ENCODE peak calls at places on chromosomes 12 and 14, in five cellular contexts. A, S, J, K and B are unnamed samples. For H3K4me1, the result is how much of the 10 kb centered on the place peaks cover.

GRCh38 chr12:3559601-3560294 is 68.7 kb downstream of the PRMT8 start:
- DNase-seq in A (no peak), S (no peak), J (no peak), K (no peak), B (no peak)

GRCh38 chr12:7433276-7433822 is 10.6 kb downstream of the CD163L1 start:
- DNase-seq in A (no peak), S (no peak), J (no peak), K (peak), B (no peak)

GRCh38 chr12:124480469-124481256 is 86.7 kb downstream of the NCOR2 start:
- DNase-seq in A (peak), S (peak), J (no peak), K (peak), B (peak)

GRCh38 chr12:27531916-27532315 is 7.9 kb downstream of the PPFIBP1 start:
- DNase-seq in A (no peak), S (no peak), J (no peak), K (no peak), B (no peak)

GRCh38 chr12:27552886-27553560 is 29.0 kb downstream of the PPFIBP1 start:
- DNase-seq in A (no peak), S (no peak), J (no peak), K (no peak), B (no peak)

GRCh38 chr14:75881986-75882385 is 99.8 kb downstream of the TGFB3 start:
- DNase-seq in A (no peak), S (no peak), J (no peak), K (no peak), B (no peak)

GRCh38 chr12:127272864-127273263 is 994.1 kb upstream of the TMEM132C start:
- DNase-seq in A (no peak), S (no peak), J (no peak), K (no peak), B (no peak)

GRCh38 chr12:40745386-40745785 is 53.1 kb downstream of the CNTN1 start:
- DNase-seq in A (no peak), S (no peak), J (no peak), K (peak), B (no peak)

GRCh38 chr12:79515526-79515935 is 175.2 kb downstream of the PAWR start:
- DNase-seq in A (no peak), S (no peak), J (no peak), K (no peak), B (no peak)

GRCh38 chr14:53510281-53510912 is 357.3 kb upstream of the DDHD1 start:
- DNase-seq in A (no peak), S (no peak), J (no peak), K (no peak), B (no peak)

GRCh38 chr14:77883479-77884238 is 83.8 kb downstream of the ADCK1 start:
- DNase-seq in A (no peak), S (no peak), J (no peak), K (peak), B (no peak)

DNA sequence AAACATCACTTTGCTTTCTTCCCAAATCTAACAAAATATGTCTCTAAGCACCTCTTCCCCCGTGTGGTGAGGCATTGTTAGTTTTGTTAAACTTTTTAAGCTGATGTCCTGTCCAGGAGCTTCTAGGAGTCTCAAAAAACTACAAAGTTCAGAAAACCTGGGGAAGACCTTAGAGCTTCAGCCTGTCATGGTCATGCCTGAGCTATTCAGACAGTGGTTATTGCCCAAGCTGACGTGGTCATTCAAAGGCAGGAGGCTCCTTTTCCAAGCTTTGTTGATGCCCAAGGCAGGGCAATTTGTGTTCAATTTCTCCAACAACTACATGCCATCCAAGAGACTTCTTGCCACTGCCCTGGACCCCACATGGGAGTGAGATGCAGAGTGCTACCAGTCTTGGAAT is 5.8 kb upstream of the LYZ start:
- DNase-seq in A (no peak), S (no peak), J (no peak), K (no peak), B (no peak)
- H3K4me1 ChIP-seq in A (half or more), S (under half), J (half or more), K (under half), B (under half)

GRCh38 chr12:52151859-52152783 is 39.7 kb downstream of the KRT80 start:
- DNase-seq in A (peak), S (peak), J (peak), K (peak), B (peak)

GRCh38 chr12:52149651-52150241 is 42.1 kb downstream of the KRT80 start:
- DNase-seq in A (no peak), S (no peak), J (no peak), K (peak), B (no peak)

GRCh38 chr12:52152905-52153317 is 38.9 kb downstream of the KRT80 start:
- DNase-seq in A (no peak), S (no peak), J (no peak), K (no peak), B (peak)

GRCh38 chr12:52149182-52149641 is 42.6 kb downstream of the KRT80 start:
- DNase-seq in A (no peak), S (peak), J (no peak), K (no peak), B (peak)

GRCh38 chr12:52151153-52151858 is 40.5 kb downstream of the KRT80 start:
- DNase-seq in A (no peak), S (no peak), J (no peak), K (peak), B (no peak)
- H3K4me1 ChIP-seq in A (under half), S (half or more), J (under half), K (half or more), B (under half)

GRCh38 chr14:101815994-101816393 is 54.5 kb downstream of the PPP2R5C start:
- DNase-seq in A (no peak), S (no peak), J (no peak), K (no peak), B (no peak)

GRCh38 chr14:101814869-101815268 is 53.4 kb downstream of the PPP2R5C start:
- DNase-seq in A (no peak), S (no peak), J (no peak), K (no peak), B (no peak)

GRCh38 chr14:101812071-101812470 is 50.6 kb downstream of the PPP2R5C start:
- DNase-seq in A (no peak), S (peak), J (no peak), K (no peak), B (no peak)

GRCh38 chr14:101813171-101813759 is 51.8 kb downstream of the PPP2R5C start:
- DNase-seq in A (no peak), S (peak), J (peak), K (no peak), B (no peak)

DNA sequence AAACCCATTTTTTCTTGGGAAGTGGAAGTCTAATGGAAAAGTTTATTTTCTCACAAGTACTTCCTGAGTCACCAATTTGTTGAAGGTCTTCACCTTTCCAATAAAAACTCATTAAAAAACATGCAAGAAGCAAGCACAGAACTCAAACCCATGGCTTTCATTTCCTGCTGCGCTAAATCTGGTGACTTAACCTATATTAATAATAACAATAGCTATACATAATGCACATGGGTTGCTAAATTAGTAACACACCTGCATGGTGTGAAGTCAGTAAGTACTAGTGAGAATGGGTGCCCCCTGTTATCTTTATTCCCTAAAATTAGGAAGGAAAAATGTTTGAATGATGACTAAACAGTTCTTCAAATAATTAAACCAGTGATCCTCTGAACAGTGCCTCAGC is 52.3 kb downstream of the PPP2R5C start:
- DNase-seq in A (no peak), S (no peak), J (no peak), K (no peak), B (no peak)
- H3K4me1 ChIP-seq in A (under half), S (under half), J (half or more), K (under half), B (under half)

GRCh38 chr14:61530296-61530695 is 165.0 kb upstream of the HIF1A start:
- DNase-seq in A (no peak), S (no peak), J (no peak), K (no peak), B (no peak)
- H3K4me1 ChIP-seq in A (half or more), S (under half), J (half or more), K (half or more), B (under half)

GRCh38 chr12:49094104-49094948 is at the start of gene DHH:
- DNase-seq in A (no peak), S (no peak), J (peak), K (no peak), B (no peak)
- H3K4me1 ChIP-seq in A (under half), S (under half), J (half or more), K (under half), B (under half)

GRCh38 chr14:55581011-55581806 is 1.2 kb downstream of the KTN1 start:
- DNase-seq in A (peak), S (peak), J (peak), K (peak), B (peak)
- H3K4me1 ChIP-seq in A (under half), S (under half), J (half or more), K (half or more), B (under half)